ENCODE peak calls at places on chromosomes 2 and 18, in four cellular contexts. One of them, this sample, is unnamed. For H3K4me1, the result is how much of the 10 kb centered on the place peaks cover.

GRCh38 chr2:125167820-125168219 is 1142.7 kb downstream of the CNTNAP5 start:
- DNase-seq in stomach: no peak
- DNase-seq in GM23248: peak
- DNase-seq in body of pancreas: no peak
- DNase-seq in this sample: no peak

GRCh38 chr2:55923091-55923977 is at the start of gene EFEMP1:
- DNase-seq in body of pancreas: peak
- DNase-seq in stomach: peak
- DNase-seq in GM23248: peak
- DNase-seq in this sample: peak

GRCh38 chr2:28570431-28570830 is 74.6 kb downstream of the PLB1 start:
- DNase-seq in stomach: no peak
- DNase-seq in body of pancreas: no peak
- DNase-seq in GM23248: no peak
- DNase-seq in this sample: no peak

GRCh38 chr2:10279946-10280463 is 22.7 kb upstream of the HPCAL1 start:
- DNase-seq in GM23248: no peak
- DNase-seq in stomach: no peak
- DNase-seq in body of pancreas: no peak
- DNase-seq in this sample: no peak

GRCh38 chr2:45128580-45128997 is 119.3 kb upstream of the SIX2 start:
- DNase-seq in body of pancreas: peak
- DNase-seq in GM23248: peak
- DNase-seq in stomach: no peak
- DNase-seq in this sample: no peak

GRCh38 chr2:201484805-201485204 is 33.3 kb downstream of the STRADB start:
- DNase-seq in stomach: no peak
- DNase-seq in body of pancreas: no peak
- DNase-seq in GM23248: no peak
- DNase-seq in this sample: no peak

GRCh38 chr18:41660654-41661053 is 294.4 kb upstream of the PIK3C3 start:
- DNase-seq in stomach: no peak
- DNase-seq in GM23248: no peak
- DNase-seq in body of pancreas: no peak
- DNase-seq in this sample: no peak

GRCh38 chr2:40228296-40228695 is 223.6 kb downstream of the SLC8A1 start:
- DNase-seq in stomach: no peak
- DNase-seq in GM23248: no peak
- DNase-seq in body of pancreas: no peak
- DNase-seq in this sample: no peak

GRCh38 chr18:63882333-63883141 is 5.0 kb upstream of the SERPINB2 start:
- DNase-seq in GM23248: peak
- DNase-seq in stomach: peak
- DNase-seq in body of pancreas: peak
- DNase-seq in this sample: no peak

GRCh38 chr2:173048901-173049661 is 26.6 kb upstream of the MAP3K20 start:
- DNase-seq in GM23248: peak
- DNase-seq in body of pancreas: peak
- DNase-seq in stomach: peak
- DNase-seq in this sample: peak

GRCh38 chr2:166375736-166376487 is at the start of gene SCN9A:
- DNase-seq in body of pancreas: peak
- DNase-seq in GM23248: peak
- DNase-seq in stomach: peak
- DNase-seq in this sample: peak

GRCh38 chr2:241116606-241117560 is 14.8 kb upstream of the MTERF4 start:
- DNase-seq in stomach: no peak
- DNase-seq in GM23248: no peak
- DNase-seq in body of pancreas: no peak
- DNase-seq in this sample: no peak

GRCh38 chr2:132403176-132403575 is 13.4 kb upstream of the GPR39 start:
- DNase-seq in body of pancreas: no peak
- DNase-seq in GM23248: no peak
- DNase-seq in stomach: no peak
- DNase-seq in this sample: no peak

GRCh38 chr2:164642268-164642667 is 21.0 kb upstream of the GRB14 start:
- DNase-seq in stomach: no peak
- DNase-seq in GM23248: no peak
- DNase-seq in body of pancreas: no peak
- DNase-seq in this sample: no peak

GRCh38 chr2:199468561-199469513 is 11.1 kb upstream of the SATB2 start:
- DNase-seq in body of pancreas: no peak
- DNase-seq in GM23248: no peak
- DNase-seq in stomach: no peak
- DNase-seq in this sample: no peak

GRCh38 chr2:138744709-138745108 is 35.5 kb downstream of the NXPH2 start:
- DNase-seq in stomach: no peak
- DNase-seq in GM23248: no peak
- DNase-seq in body of pancreas: no peak
- DNase-seq in this sample: no peak

GRCh38 chr18:59470627-59471121 is 111.6 kb upstream of the LMAN1 start:
- DNase-seq in body of pancreas: peak
- DNase-seq in GM23248: no peak
- DNase-seq in stomach: no peak
- DNase-seq in this sample: no peak

GRCh38 chr2:215780313-215780712 is 233.0 kb downstream of the MREG start:
- DNase-seq in stomach: no peak
- DNase-seq in body of pancreas: no peak
- DNase-seq in GM23248: no peak
- DNase-seq in this sample: no peak

GRCh38 chr2:168912466-168913170 is 11.5 kb downstream of the G6PC2 start:
- DNase-seq in body of pancreas: peak
- DNase-seq in stomach: peak
- DNase-seq in GM23248: peak
- DNase-seq in this sample: no peak

GRCh38 chr2:236748801-236749200 is 179.2 kb downstream of the ACKR3 start:
- DNase-seq in body of pancreas: peak
- DNase-seq in GM23248: peak
- DNase-seq in stomach: peak
- DNase-seq in this sample: no peak

GRCh38 chr2:84077504-84077903 is 381.6 kb downstream of the SUCLG1 start:
- DNase-seq in stomach: no peak
- DNase-seq in body of pancreas: no peak
- DNase-seq in GM23248: peak
- DNase-seq in this sample: no peak

GRCh38 chr2:59754336-59754735 is 799.1 kb downstream of the BCL11A start:
- DNase-seq in stomach: no peak
- DNase-seq in body of pancreas: no peak
- DNase-seq in GM23248: no peak
- DNase-seq in this sample: no peak

DNA sequence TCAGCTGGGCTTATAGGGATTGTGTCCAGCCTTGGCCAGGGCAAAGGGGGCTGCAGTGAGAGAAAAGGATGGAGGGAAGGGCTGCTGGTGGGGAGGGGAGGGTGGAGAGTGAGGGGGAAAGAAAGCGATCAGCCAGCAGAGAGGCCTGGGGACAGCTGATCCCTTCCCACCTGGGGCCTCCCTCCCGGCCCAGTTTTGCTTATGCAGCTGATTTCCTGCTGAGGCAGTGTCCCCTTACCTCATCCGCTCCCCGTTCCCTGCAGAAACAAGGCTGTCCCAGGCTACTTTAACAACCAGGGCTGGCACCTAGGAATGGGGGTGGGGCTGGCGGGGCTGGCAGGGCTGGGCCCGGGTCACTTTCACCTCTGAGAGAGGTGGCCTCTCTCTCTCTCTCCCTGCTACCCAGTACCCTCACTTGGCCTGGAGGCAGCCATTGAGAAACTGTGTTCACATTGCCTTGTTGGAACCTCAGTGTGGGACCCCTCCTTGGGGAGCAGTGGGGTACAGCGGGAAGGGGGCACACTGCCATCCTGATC is 12.2 kb upstream of the GMPPA start:
- DNase-seq in GM23248: no peak
- DNase-seq in body of pancreas: no peak
- DNase-seq in stomach: no peak
- DNase-seq in this sample: no peak
- H3K4me1 ChIP-seq in GM23248: under half
- H3K4me1 ChIP-seq in body of pancreas: under half
- H3K4me1 ChIP-seq in stomach: under half
- H3K4me1 ChIP-seq in this sample: under half

GRCh38 chr2:130388221-130388907 is 32.5 kb downstream of the PTPN18 start:
- DNase-seq in stomach: no peak
- DNase-seq in body of pancreas: no peak
- DNase-seq in GM23248: no peak
- DNase-seq in this sample: no peak

GRCh38 chr2:130387071-130387400 is 31.2 kb downstream of the PTPN18 start:
- DNase-seq in body of pancreas: no peak
- DNase-seq in GM23248: no peak
- DNase-seq in stomach: no peak
- DNase-seq in this sample: no peak

GRCh38 chr2:130387804-130388203 is 31.9 kb downstream of the PTPN18 start:
- DNase-seq in body of pancreas: no peak
- DNase-seq in GM23248: no peak
- DNase-seq in stomach: no peak
- DNase-seq in this sample: no peak

GRCh38 chr2:130382313-130382917 is 26.6 kb downstream of the PTPN18 start:
- DNase-seq in stomach: no peak
- DNase-seq in GM23248: no peak
- DNase-seq in body of pancreas: no peak
- DNase-seq in this sample: no peak

GRCh38 chr2:130385709-130386108 is 29.9 kb downstream of the PTPN18 start:
- DNase-seq in stomach: no peak
- DNase-seq in body of pancreas: no peak
- DNase-seq in GM23248: no peak
- DNase-seq in this sample: no peak
- H3K4me1 ChIP-seq in stomach: under half
- H3K4me1 ChIP-seq in body of pancreas: under half
- H3K4me1 ChIP-seq in GM23248: under half
- H3K4me1 ChIP-seq in this sample: under half

DNA sequence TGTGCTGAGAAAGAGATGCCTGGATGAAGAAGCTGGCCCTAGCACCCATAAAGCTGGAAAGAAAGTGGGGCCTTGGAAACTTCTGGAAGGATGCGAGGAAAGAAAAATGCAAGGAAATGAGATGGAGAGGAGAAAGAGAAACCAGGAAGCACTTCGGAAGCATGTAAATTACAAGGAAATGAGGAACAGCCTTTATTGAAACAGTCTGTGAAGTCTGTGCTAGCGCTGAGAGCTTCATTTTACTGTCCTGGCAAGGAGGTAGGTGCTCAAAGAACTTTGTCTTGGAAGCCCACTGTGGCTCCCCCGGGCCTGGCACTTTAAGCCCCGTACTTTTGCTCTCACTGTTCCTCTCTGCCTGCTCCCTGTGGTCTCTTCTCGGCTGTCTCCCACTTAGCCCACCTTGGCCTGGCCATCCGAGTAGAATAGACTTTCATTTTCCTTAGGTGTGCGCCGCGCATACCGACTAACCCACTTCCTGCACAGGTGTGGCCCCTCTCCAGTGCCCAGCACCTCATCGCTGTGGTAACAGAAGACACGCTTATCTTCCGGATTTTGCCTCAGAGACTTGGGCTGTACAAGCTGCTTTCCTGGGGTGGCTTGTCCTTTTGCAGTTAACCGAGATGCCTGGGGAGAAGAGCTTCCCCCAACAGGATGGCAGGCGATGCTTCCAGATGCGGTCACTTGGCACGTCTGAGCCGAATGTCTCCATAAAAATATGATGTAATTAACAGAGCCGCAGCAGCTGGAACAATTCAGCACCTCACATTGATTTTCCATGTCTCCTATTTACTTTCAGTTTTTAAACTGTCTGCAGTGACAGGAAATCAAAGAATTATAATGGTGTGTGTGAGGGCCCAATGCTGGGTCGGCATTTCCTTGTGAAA is 199.6 kb downstream of the HRH4 start:
- DNase-seq in stomach: no peak
- DNase-seq in body of pancreas: peak
- DNase-seq in GM23248: peak
- DNase-seq in this sample: peak
- H3K4me1 ChIP-seq in stomach: under half
- H3K4me1 ChIP-seq in body of pancreas: under half
- H3K4me1 ChIP-seq in GM23248: under half
- H3K4me1 ChIP-seq in this sample: under half

GRCh38 chr18:48453330-48454063 is 44.3 kb upstream of the ZBTB7C start:
- DNase-seq in GM23248: no peak
- DNase-seq in body of pancreas: no peak
- DNase-seq in stomach: no peak
- DNase-seq in this sample: no peak
- H3K4me1 ChIP-seq in GM23248: under half
- H3K4me1 ChIP-seq in body of pancreas: under half
- H3K4me1 ChIP-seq in stomach: under half
- H3K4me1 ChIP-seq in this sample: under half

DNA sequence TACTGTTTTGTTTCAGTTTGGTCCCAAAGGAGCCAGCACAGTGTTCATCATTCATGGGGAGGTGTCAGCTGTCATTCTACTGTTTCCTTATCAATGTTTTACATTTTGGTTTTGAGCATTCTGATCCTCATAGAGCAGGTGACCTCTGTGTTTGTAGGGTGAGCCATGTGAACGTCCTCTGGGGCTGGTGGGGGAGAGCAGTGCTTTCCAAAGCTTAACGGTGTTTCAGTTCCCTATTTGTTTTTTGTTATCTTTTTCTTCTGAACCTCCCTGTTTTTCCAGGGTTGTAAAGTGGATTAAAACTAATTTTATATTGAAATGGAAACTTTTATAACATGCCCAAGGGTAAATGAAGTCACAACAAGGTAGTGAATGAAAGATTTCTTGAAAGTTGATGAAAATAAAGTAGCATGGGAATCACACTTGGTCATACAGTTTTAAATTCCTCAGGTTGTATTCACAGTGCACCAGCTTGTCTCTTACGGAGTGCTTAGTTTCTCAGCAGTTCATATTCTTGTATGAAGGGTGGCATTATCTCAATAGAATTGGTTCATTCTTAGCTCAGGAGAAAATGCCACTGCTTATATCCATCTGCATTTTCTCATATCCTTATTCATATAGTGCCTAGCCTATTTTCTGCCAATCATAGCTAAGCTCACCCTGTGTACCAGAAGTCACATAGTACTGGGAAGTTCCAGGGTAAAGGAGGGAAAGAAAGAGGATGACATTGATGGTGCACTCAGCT is 54.5 kb downstream of the MAP4K4 start:
- DNase-seq in GM23248: peak
- DNase-seq in body of pancreas: no peak
- DNase-seq in stomach: no peak
- DNase-seq in this sample: no peak
- H3K4me1 ChIP-seq in GM23248: half or more
- H3K4me1 ChIP-seq in body of pancreas: half or more
- H3K4me1 ChIP-seq in stomach: under half
- H3K4me1 ChIP-seq in this sample: half or more

GRCh38 chr2:133497261-133497893 is 70.9 kb downstream of the NCKAP5 start:
- DNase-seq in body of pancreas: no peak
- DNase-seq in stomach: no peak
- DNase-seq in GM23248: peak
- DNase-seq in this sample: no peak
- H3K4me1 ChIP-seq in body of pancreas: under half
- H3K4me1 ChIP-seq in stomach: under half
- H3K4me1 ChIP-seq in GM23248: under half
- H3K4me1 ChIP-seq in this sample: under half

This sample was measured in right atrium auricular region.